ENCODE peak calls at places on chromosomes 5 and 9, in ten cellular contexts. O is occipital lobe; M is cardiac fibroblast; B is WTC11; U is colonic mucosa; Z is stimulated activated CD4-positive, alpha-beta T cell treated with anti-CD3 and anti-CD28 coated beads, Interleukin-4, amount 100 ng/mL, for 1 hour; X is fibroblast of gingiva; Q is neural crest cell; N is head of caudate nucleus; L is SK-N-SH. V is an unnamed sample.

GRCh38 chr5:143596500-143596820 is 193.0 kb upstream of the NR3C1 start:
- DNase-seq in O (no peak), M (no peak), B (no peak), U (no peak), Z (no peak), X (no peak), Q (no peak), N (no peak), L (no peak), V (no peak)

GRCh38 chr9:15469862-15470261 is 40.9 kb downstream of the PSIP1 start:
- DNase-seq in O (no peak), M (no peak), B (no peak), U (no peak), Z (no peak), X (no peak), Q (no peak), N (no peak), L (no peak), V (no peak)

GRCh38 chr9:129639756-129640085 is 2.2 kb downstream of the ASB6 start:
- DNase-seq in O (no peak), M (no peak), B (no peak), U (no peak), Z (no peak), X (no peak), Q (no peak), N (no peak), L (no peak), V (no peak)

GRCh38 chr5:23029296-23029695 is 176.2 kb upstream of the CDH12 start:
- DNase-seq in O (no peak), M (no peak), B (no peak), U (no peak), Z (no peak), X (peak), Q (no peak), N (no peak), L (no peak), V (no peak)

GRCh38 chr5:148808864-148809642 is 17.4 kb upstream of the ADRB2 start:
- DNase-seq in O (no peak), M (no peak), B (no peak), U (no peak), Z (peak), X (no peak), Q (no peak), N (no peak), L (peak), V (no peak)

GRCh38 chr5:154849791-154850201 is 607 bp downstream of the FAXDC2 start:
- DNase-seq in O (no peak), M (peak), B (no peak), U (no peak), Z (no peak), X (peak), Q (no peak), N (no peak), L (no peak), V (no peak)

GRCh38 chr5:52800394-52801213 is 12.9 kb downstream of the ITGA1 start:
- DNase-seq in O (no peak), M (peak), B (peak), U (peak), Z (peak), X (peak), Q (peak), N (peak), L (peak), V (peak)

GRCh38 chr9:91245432-91246313 is 116.0 kb downstream of the AUH start:
- DNase-seq in O (no peak), M (peak), B (no peak), U (peak), Z (no peak), X (no peak), Q (no peak), N (no peak), L (no peak), V (no peak)

GRCh38 chr9:38689678-38690077 is 30.3 kb downstream of the FAM240B start:
- DNase-seq in O (no peak), M (peak), B (peak), U (no peak), Z (no peak), X (no peak), Q (peak), N (peak), L (peak), V (peak)

GRCh38 chr9:127154003-127154389 is 31.6 kb upstream of the ANGPTL2 start:
- DNase-seq in O (no peak), M (no peak), B (no peak), U (peak), Z (no peak), X (no peak), Q (no peak), N (no peak), L (no peak), V (peak)

GRCh38 chr9:84773023-84773422 is 103.5 kb downstream of the NTRK2 start:
- DNase-seq in O (no peak), M (no peak), B (no peak), U (no peak), Z (no peak), X (no peak), Q (no peak), N (no peak), L (no peak), V (no peak)

GRCh38 chr5:91556-92263 is at the start of gene PLEKHG4B:
- DNase-seq in O (no peak), M (no peak), B (peak), U (no peak), Z (no peak), X (no peak), Q (peak), N (no peak), L (peak), V (peak)

GRCh38 chr9:81573415-81574321 is 115.7 kb downstream of the TLE1 start:
- DNase-seq in O (no peak), M (no peak), B (no peak), U (no peak), Z (no peak), X (no peak), Q (no peak), N (no peak), L (no peak), V (no peak)

GRCh38 chr5:150517272-150518152 is 9.6 kb downstream of the NDST1 start:
- DNase-seq in O (no peak), M (peak), B (no peak), U (peak), Z (no peak), X (peak), Q (no peak), N (peak), L (peak), V (no peak)

GRCh38 chr5:14268236-14268701 is 125.1 kb downstream of the TRIO start:
- DNase-seq in O (no peak), M (peak), B (no peak), U (no peak), Z (no peak), X (peak), Q (no peak), N (no peak), L (no peak), V (no peak)

GRCh38 chr5:38692346-38692745 is 135.9 kb upstream of the LIFR start:
- DNase-seq in O (no peak), M (peak), B (no peak), U (no peak), Z (no peak), X (no peak), Q (no peak), N (no peak), L (no peak), V (no peak)

GRCh38 chr9:97979778-97980478 is 3.2 kb upstream of the ANP32B start:
- DNase-seq in O (no peak), M (no peak), B (no peak), U (no peak), Z (no peak), X (no peak), Q (no peak), N (no peak), L (no peak), V (no peak)

GRCh38 chr5:134026521-134027202 is 21.9 kb upstream of the VDAC1 start:
- DNase-seq in O (no peak), M (peak), B (peak), U (peak), Z (peak), X (peak), Q (no peak), N (peak), L (peak), V (peak)

GRCh38 chr9:103941104-103941503 is 153.0 kb upstream of the SMC2 start:
- DNase-seq in O (no peak), M (no peak), B (peak), U (no peak), Z (no peak), X (no peak), Q (no peak), N (no peak), L (no peak), V (no peak)

GRCh38 chr9:76433851-76434250 is 25.1 kb upstream of the GCNT1 start:
- DNase-seq in O (no peak), M (peak), B (no peak), U (no peak), Z (no peak), X (peak), Q (no peak), N (no peak), L (no peak), V (no peak)

GRCh38 chr5:112795342-112795741 is 57.7 kb downstream of the APC start:
- DNase-seq in O (no peak), M (no peak), B (no peak), U (no peak), Z (no peak), X (no peak), Q (no peak), N (no peak), L (no peak), V (no peak)

GRCh38 chr5:96198673-96199072 is 234.4 kb downstream of the PCSK1 start:
- DNase-seq in O (no peak), M (peak), B (no peak), U (no peak), Z (no peak), X (no peak), Q (no peak), N (no peak), L (no peak), V (no peak)

GRCh38 chr9:72006481-72006880 is 53.9 kb downstream of the C9orf57 start:
- DNase-seq in O (no peak), M (no peak), B (no peak), U (no peak), Z (no peak), X (no peak), Q (no peak), N (no peak), L (no peak), V (no peak)

GRCh38 chr9:100427366-100428263 is 672 bp downstream of the MSANTD3 start:
- DNase-seq in O (peak), M (peak), B (peak), U (peak), Z (no peak), X (peak), Q (no peak), N (peak), L (no peak), V (peak)